ENCODE peak calls at places on chromosomes 4 and X, in four cellular contexts. Y, E, L and O are unnamed samples.

GRCh38 chrX:108139303-108139702 is 47.7 kb downstream of the ATG4A start:
- DNase-seq in Y (no peak), L (no peak), E (peak), O (no peak)

GRCh38 chrX:8194216-8194615 is 23.1 kb upstream of the VCX2 start:
- DNase-seq in Y (no peak), L (no peak), E (no peak), O (no peak)

GRCh38 chr4:80114732-80115265 is 41.8 kb upstream of the ANTXR2 start:
- DNase-seq in L (no peak), E (no peak), Y (no peak), O (no peak)

GRCh38 chrX:100615015-100615414 is 21.6 kb downstream of the TSPAN6 start:
- DNase-seq in E (peak), L (peak), Y (no peak), O (peak)

GRCh38 chrX:150323020-150323419 is 40.1 kb upstream of the MAMLD1 start:
- DNase-seq in L (no peak), Y (no peak), E (no peak), O (no peak)

GRCh38 chrX:2608638-2609430 is 82.3 kb upstream of the CD99 start:
- DNase-seq in Y (peak), L (peak), E (peak), O (peak)

GRCh38 chrX:133375558-133376340 is 39.5 kb downstream of the GPC4 start:
- DNase-seq in E (peak), L (no peak), Y (no peak), O (peak)

GRCh38 chr4:77538144-77538543 is 67.5 kb upstream of the CXCL13 start:
- DNase-seq in L (peak), E (no peak), Y (no peak), O (no peak)

GRCh38 chr4:14719053-14719452 is 283.2 kb upstream of the CPEB2 start:
- DNase-seq in Y (peak), E (no peak), L (peak), O (no peak)

GRCh38 chr4:184536070-184536880 is 61.9 kb upstream of the IRF2 start:
- DNase-seq in Y (no peak), L (no peak), E (no peak), O (no peak)

GRCh38 chr4:184536881-184537248 is 62.5 kb upstream of the IRF2 start:
- DNase-seq in Y (no peak), L (no peak), E (no peak), O (no peak)

GRCh38 chr4:184537269-184538022 is 63.1 kb upstream of the IRF2 start:
- DNase-seq in Y (peak), E (peak), L (peak), O (peak)

GRCh38 chr4:184540307-184540706 is 66.0 kb upstream of the IRF2 start:
- DNase-seq in L (no peak), E (no peak), Y (no peak), O (no peak)

DNA sequence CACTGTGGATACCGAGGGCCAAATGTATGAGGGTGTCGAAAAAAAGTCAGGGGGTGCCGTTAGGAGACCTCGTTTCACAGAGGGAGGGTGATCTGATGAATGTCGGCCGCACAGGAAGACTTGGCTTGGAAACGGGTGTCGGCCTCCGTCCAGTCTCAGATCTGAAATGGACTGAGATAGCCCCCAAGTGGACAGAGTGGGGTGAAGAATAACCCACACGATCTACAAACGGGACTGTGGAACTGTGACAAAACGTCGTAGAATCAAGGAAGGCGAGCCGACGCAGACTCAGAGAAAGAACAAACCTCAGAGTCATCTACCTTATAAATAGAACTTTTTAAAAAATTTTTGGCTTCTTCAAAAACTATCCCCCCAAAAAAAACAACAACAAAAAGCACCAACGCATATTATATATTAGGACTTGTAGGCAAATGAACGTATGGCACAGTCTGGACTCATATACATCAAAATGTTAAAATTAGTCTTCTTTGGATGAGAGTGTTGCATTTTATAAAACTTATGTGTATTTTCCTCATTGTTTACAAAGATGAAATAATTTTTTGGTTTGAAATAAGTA is 63.8 kb upstream of the IRF2 start:
- DNase-seq in L (peak), Y (peak), E (peak), O (peak)
- H3K27ac ChIP-seq in L (peak), Y (peak), E (peak), O (peak)

DNA sequence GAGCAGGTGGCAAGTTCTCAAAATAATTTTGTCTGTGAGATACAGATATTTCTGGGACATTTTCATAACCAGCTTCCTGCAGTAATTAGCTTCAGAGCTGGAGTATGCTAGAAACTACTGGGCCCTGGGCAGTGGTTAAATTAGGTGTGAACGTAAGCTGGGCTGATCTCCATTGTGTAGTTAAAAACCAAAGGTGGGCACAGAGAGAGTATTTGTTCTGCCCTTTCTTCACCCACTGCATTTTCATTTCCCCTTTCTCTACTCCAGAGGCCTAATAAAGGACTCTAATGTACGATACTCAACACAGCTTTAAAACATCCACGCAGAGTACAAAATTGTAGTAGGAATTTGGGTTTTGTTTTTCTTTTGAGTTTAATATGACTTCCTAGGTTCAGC is 252.7 kb downstream of the SPRY1 start:
- DNase-seq in E (no peak), Y (no peak), L (no peak), O (no peak)
- H3K4me3 ChIP-seq in E (no peak), Y (no peak), L (no peak), O (no peak)

GRCh38 chr4:31539279-31540074 is 819.3 kb downstream of the PCDH7 start:
- DNase-seq in L (no peak), E (no peak), Y (no peak), O (no peak)

GRCh38 chr4:31538877-31539276 is 818.7 kb downstream of the PCDH7 start:
- DNase-seq in L (no peak), Y (no peak), E (no peak), O (no peak)
- TF ChIP-seq CTCF in L (no peak), Y (no peak), E (no peak), O (no peak)

GRCh38 chr4:86835677-86836076 is 13.5 kb downstream of the SLC10A6 start:
- DNase-seq in Y (no peak), L (no peak), E (no peak), O (no peak)

GRCh38 chr4:86825511-86825910 is 23.7 kb downstream of the SLC10A6 start:
- DNase-seq in E (no peak), Y (no peak), L (peak), O (no peak)

GRCh38 chr4:86834901-86835300 is 14.3 kb downstream of the SLC10A6 start:
- DNase-seq in L (peak), E (no peak), Y (no peak), O (no peak)

DNA sequence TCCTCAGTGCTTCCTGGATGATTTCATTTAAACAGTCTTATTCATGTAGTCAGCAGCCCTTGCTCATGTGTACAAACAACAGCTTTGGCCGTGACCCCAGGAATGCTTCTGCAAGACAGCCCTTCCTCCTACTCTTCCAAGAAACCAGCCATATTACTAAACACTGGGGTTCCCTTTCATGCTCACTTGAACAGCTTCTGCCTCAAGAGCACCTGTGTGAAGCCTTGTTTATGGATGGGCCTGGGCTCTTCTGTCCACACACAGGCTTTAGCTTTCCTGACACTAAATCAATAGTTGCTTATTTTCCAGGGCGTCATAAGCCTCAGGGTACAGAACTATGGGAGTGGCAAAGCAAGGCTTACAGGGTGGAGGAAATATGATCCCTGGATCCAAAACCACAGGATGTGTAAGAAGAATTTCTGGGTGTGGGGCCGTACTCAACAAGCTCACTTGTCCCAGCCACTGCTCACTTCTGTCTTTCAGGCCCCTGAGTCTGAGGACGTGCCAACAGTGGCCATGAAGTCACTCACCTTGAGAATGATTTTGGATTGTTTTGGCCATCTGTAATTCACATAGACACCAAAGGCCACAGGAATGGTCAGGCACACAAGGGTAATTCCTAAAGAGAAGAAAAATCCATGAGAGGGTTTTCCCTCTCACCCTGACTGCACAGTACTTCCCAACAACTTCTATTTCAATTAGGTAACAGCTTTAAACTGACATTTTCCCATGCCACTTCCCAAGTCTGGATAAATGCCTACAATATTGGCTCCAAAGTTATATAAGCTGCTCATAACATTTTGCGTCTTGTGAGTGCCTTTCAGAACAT is 17.7 kb downstream of the SLC10A6 start:
- DNase-seq in E (no peak), Y (peak), L (peak), O (no peak)
- H3K27ac ChIP-seq in E (no peak), Y (no peak), L (peak), O (no peak)

GRCh38 chr4:8230033-8230432 is 30.9 kb downstream of the SH3TC1 start:
- DNase-seq in L (no peak), Y (no peak), E (no peak), O (no peak)
- H3K4me3 ChIP-seq in L (no peak), Y (no peak), E (no peak), O (no peak)

GRCh38 chr4:74534936-74535335 is 90.0 kb downstream of the AREG start:
- DNase-seq in E (no peak), L (no peak), Y (no peak), O (no peak)

GRCh38 chr4:74536557-74536956 is 91.6 kb downstream of the AREG start:
- DNase-seq in L (no peak), E (no peak), Y (no peak), O (no peak)

GRCh38 chr4:74539043-74539790 is 94.3 kb downstream of the AREG start:
- DNase-seq in Y (no peak), E (no peak), L (no peak), O (no peak)

GRCh38 chr4:74535471-74535870 is 90.5 kb downstream of the AREG start:
- DNase-seq in Y (no peak), E (no peak), L (no peak), O (no peak)

GRCh38 chr4:74537459-74537858 is 92.5 kb downstream of the AREG start:
- DNase-seq in L (no peak), Y (no peak), E (no peak), O (no peak)
- TF ChIP-seq CTCF in L (no peak), Y (no peak), E (no peak), O (no peak)

GRCh38 chr4:123559955-123560669 is 163.5 kb downstream of the SPRY1 start:
- DNase-seq in E (no peak), L (peak), Y (no peak), O (no peak)

GRCh38 chr4:123557857-123558536 is 161.4 kb downstream of the SPRY1 start:
- DNase-seq in E (no peak), L (no peak), Y (no peak), O (no peak)

GRCh38 chr4:123561525-123561924 is 164.9 kb downstream of the SPRY1 start:
- DNase-seq in E (no peak), Y (no peak), L (no peak), O (no peak)

GRCh38 chr4:123556526-123556925 is 159.9 kb downstream of the SPRY1 start:
- DNase-seq in L (no peak), Y (no peak), E (no peak), O (no peak)

GRCh38 chr4:123558865-123559264 is 162.3 kb downstream of the SPRY1 start:
- DNase-seq in Y (no peak), L (no peak), E (no peak), O (no peak)
- H3K27ac ChIP-seq in Y (no peak), L (no peak), E (no peak), O (no peak)

GRCh38 chr4:6782147-6782845 is at the start of gene KIAA0232:
- DNase-seq in Y (peak), E (peak), L (peak), O (peak)

GRCh38 chr4:6781113-6781512 is 1.4 kb upstream of the KIAA0232 start:
- DNase-seq in Y (no peak), E (no peak), L (no peak), O (no peak)

GRCh38 chr4:6779667-6780565 is 2.6 kb upstream of the KIAA0232 start:
- DNase-seq in Y (no peak), L (peak), E (no peak), O (no peak)

GRCh38 chr4:6782846-6783110 is 251 bp downstream of the KIAA0232 start:
- DNase-seq in L (no peak), E (no peak), Y (no peak), O (no peak)

DNA sequence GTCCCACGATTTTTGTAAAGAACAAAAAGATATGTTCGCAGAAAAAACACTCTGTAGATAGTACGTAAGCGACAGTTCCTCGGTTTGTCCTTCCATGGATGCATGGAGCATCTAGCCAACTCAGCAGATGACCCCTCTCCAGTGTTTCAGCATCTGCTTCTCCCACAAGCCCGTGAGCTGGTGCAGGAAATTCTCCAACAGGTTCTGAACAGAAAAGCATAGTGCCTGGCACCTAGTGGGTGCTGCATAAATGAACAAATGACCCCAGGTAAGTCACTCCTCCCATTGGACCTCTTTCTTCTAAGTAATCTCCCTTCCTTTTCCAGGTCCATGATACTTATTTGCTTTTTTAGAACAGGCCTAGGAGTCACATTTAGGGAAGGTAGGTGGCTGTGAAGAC is 966 bp upstream of the KIAA0232 start:
- DNase-seq in Y (no peak), L (no peak), E (no peak), O (no peak)
- H3K4me3 ChIP-seq in Y (peak), L (peak), E (peak), O (peak)

GRCh38 chrX:134624046-134624430 is 34.2 kb downstream of the PLAC1 start:
- DNase-seq in L (peak), E (no peak), Y (no peak), O (no peak)

GRCh38 chrX:134622056-134622812 is 36.0 kb downstream of the PLAC1 start:
- DNase-seq in Y (no peak), E (no peak), L (peak), O (no peak)

GRCh38 chrX:134625315-134625718 is 33.0 kb downstream of the PLAC1 start:
- DNase-seq in Y (no peak), E (no peak), L (no peak), O (no peak)

GRCh38 chrX:134623293-134624045 is 34.8 kb downstream of the PLAC1 start:
- DNase-seq in Y (no peak), L (peak), E (no peak), O (no peak)

DNA sequence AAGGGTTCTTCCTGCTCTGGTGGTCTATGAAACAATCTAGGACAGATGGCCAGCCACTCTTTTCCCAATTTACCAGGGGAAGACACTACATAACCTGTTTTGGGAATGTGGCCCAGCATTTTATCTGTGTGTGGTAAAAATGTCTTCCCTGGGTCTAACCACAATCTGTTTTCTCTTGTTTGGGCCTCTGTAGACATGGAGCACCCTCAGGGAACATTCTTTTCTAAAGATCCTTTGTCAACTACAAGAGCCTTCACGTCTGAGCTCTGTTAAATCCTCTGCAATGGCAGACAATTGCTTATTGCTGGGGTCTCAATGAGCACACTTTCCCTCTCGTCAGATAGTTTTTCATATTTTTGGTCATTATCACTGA is 35.5 kb downstream of the PLAC1 start:
- DNase-seq in E (no peak), Y (no peak), L (no peak), O (no peak)
- TF ChIP-seq CTCF in E (no peak), Y (no peak), L (no peak), O (no peak)